ENCODE peak calls at places on chromosomes 7 and 10, in eight cellular contexts. M, N, X, S, I, T, D and Q are unnamed samples.

GRCh38 chr7:116525298-116525912 is 569 bp downstream of the CAV1 start:
- DNase-seq in I (peak), T (no peak), S (peak), M (peak), X (no peak), N (peak), D (peak), Q (peak)

GRCh38 chr10:102152545-102152890 is 329 bp downstream of the NOLC1 start:
- DNase-seq in X (no peak), M (no peak), S (no peak), T (peak), I (no peak), D (no peak), N (peak), Q (peak)

GRCh38 chr10:84306751-84307384 is 21.5 kb upstream of the CCSER2 start:
- DNase-seq in X (no peak), D (no peak), T (no peak), S (no peak), I (no peak), M (no peak), N (no peak), Q (no peak)

GRCh38 chr10:23053036-23053435 is 42.3 kb upstream of the MSRB2 start:
- DNase-seq in T (peak), N (no peak), I (no peak), X (no peak), S (no peak), M (no peak), D (no peak), Q (no peak)

GRCh38 chr7:131787101-131787500 is 230.7 kb upstream of the PODXL start:
- DNase-seq in S (no peak), D (no peak), X (no peak), I (no peak), N (no peak), T (no peak), M (no peak), Q (peak)

GRCh38 chr10:102601639-102602038 is 42.6 kb upstream of the TRIM8 start:
- DNase-seq in S (no peak), D (no peak), N (no peak), I (no peak), X (no peak), M (no peak), T (no peak), Q (no peak)

GRCh38 chr10:65570143-65571010 is 1355.5 kb upstream of the LRRTM3 start:
- DNase-seq in D (peak), I (no peak), S (peak), T (peak), N (no peak), X (no peak), M (peak), Q (peak)

GRCh38 chr7:140060788-140061606 is 1.8 kb downstream of the PARP12 start:
- DNase-seq in N (no peak), I (no peak), M (peak), T (no peak), S (no peak), D (peak), X (no peak), Q (peak)

GRCh38 chr7:100430450-100431285 is 1.0 kb downstream of the MEPCE start:
- DNase-seq in T (no peak), N (no peak), X (no peak), D (no peak), I (peak), S (no peak), M (peak), Q (peak)

GRCh38 chr10:30488319-30488718 is 54.3 kb downstream of the MAP3K8 start:
- DNase-seq in D (peak), N (no peak), T (no peak), S (no peak), X (no peak), I (no peak), M (no peak), Q (no peak)

GRCh38 chr10:843703-844102 is 87.8 kb downstream of the LARP4B start:
- DNase-seq in S (no peak), D (no peak), N (no peak), I (no peak), X (no peak), M (no peak), T (no peak), Q (no peak)

GRCh38 chr10:63384675-63385074 is 81.1 kb downstream of the JMJD1C start:
- DNase-seq in M (no peak), D (no peak), T (no peak), S (no peak), N (no peak), X (no peak), I (no peak), Q (no peak)

GRCh38 chr7:133003052-133003910 is 78.6 kb downstream of the CHCHD3 start:
- DNase-seq in S (no peak), M (no peak), I (no peak), T (no peak), N (no peak), X (no peak), D (no peak), Q (no peak)

GRCh38 chr10:33306126-33306525 is 28.3 kb downstream of the NRP1 start:
- DNase-seq in T (no peak), M (no peak), S (no peak), N (no peak), I (no peak), D (no peak), X (no peak), Q (no peak)